ENCODE peak calls at places on chromosomes 4 and X, in four cellular contexts. One of them, this sample, is unnamed.

GRCh38 chrX:148507413-148507812 is 7.0 kb downstream of the AFF2 start:
- DNase-seq in A549: no peak
- DNase-seq in K562: no peak
- DNase-seq in HepG2: no peak
- DNase-seq in this sample: no peak

GRCh38 chr4:81003549-81004240 is 26.8 kb upstream of the BMP3 start:
- DNase-seq in A549: no peak
- DNase-seq in K562: no peak
- DNase-seq in HepG2: no peak
- DNase-seq in this sample: no peak

GRCh38 chrX:11105080-11105479 is 6.1 kb upstream of the HCCS start:
- DNase-seq in A549: peak
- DNase-seq in K562: peak
- DNase-seq in HepG2: no peak
- DNase-seq in this sample: no peak

GRCh38 chrX:13662537-13662841 is 9.5 kb downstream of the TCEANC start:
- DNase-seq in A549: no peak
- DNase-seq in K562: no peak
- DNase-seq in HepG2: no peak
- DNase-seq in this sample: no peak

GRCh38 chrX:124594017-124594651 is 247.8 kb downstream of the SH2D1A start:
- DNase-seq in A549: no peak
- DNase-seq in K562: no peak
- DNase-seq in HepG2: no peak
- DNase-seq in this sample: no peak

GRCh38 chr4:77734928-77735327 is 84.2 kb downstream of the CNOT6L start:
- DNase-seq in A549: no peak
- DNase-seq in K562: peak
- DNase-seq in HepG2: peak
- DNase-seq in this sample: no peak

GRCh38 chrX:68710870-68711576 is 63.6 kb downstream of the STARD8 start:
- DNase-seq in A549: peak
- DNase-seq in K562: peak
- DNase-seq in HepG2: peak
- DNase-seq in this sample: peak

GRCh38 chrX:41421071-41421729 is 25.9 kb upstream of the NYX start:
- DNase-seq in A549: no peak
- DNase-seq in K562: no peak
- DNase-seq in HepG2: no peak
- DNase-seq in this sample: no peak

GRCh38 chr4:101961144-101961543 is 170.6 kb downstream of the BANK1 start:
- DNase-seq in A549: no peak
- DNase-seq in K562: no peak
- DNase-seq in HepG2: no peak
- DNase-seq in this sample: no peak

GRCh38 chr4:44448548-44449443 is at the start of gene KCTD8:
- DNase-seq in A549: peak
- DNase-seq in K562: peak
- DNase-seq in HepG2: peak
- DNase-seq in this sample: peak

GRCh38 chrX:74242484-74243138 is 61.4 kb upstream of the ZCCHC13 start:
- DNase-seq in A549: no peak
- DNase-seq in K562: no peak
- DNase-seq in HepG2: peak
- DNase-seq in this sample: no peak

GRCh38 chrX:9557508-9557907 is 92.7 kb downstream of the TBL1X start:
- DNase-seq in A549: no peak
- DNase-seq in K562: no peak
- DNase-seq in HepG2: peak
- DNase-seq in this sample: no peak

GRCh38 chrX:154444001-154444754 is at the start of gene FAM50A:
- DNase-seq in A549: peak
- DNase-seq in K562: peak
- DNase-seq in HepG2: no peak
- DNase-seq in this sample: peak

GRCh38 chr4:21780158-21780557 is 168.4 kb downstream of the KCNIP4 start:
- DNase-seq in A549: no peak
- DNase-seq in K562: no peak
- DNase-seq in HepG2: no peak
- DNase-seq in this sample: no peak

GRCh38 chrX:70134116-70134477 is 850 bp downstream of the IGBP1 start:
- DNase-seq in A549: no peak
- DNase-seq in K562: peak
- DNase-seq in HepG2: peak
- DNase-seq in this sample: no peak

GRCh38 chr4:25013756-25014737 is 16.7 kb downstream of the LGI2 start:
- DNase-seq in A549: no peak
- DNase-seq in K562: no peak
- DNase-seq in HepG2: no peak
- DNase-seq in this sample: no peak

GRCh38 chr4:9679704-9680478 is 101.5 kb upstream of the DRD5 start:
- DNase-seq in A549: no peak
- DNase-seq in K562: no peak
- DNase-seq in HepG2: no peak
- DNase-seq in this sample: no peak

GRCh38 chr4:81032174-81032551 is 1.7 kb downstream of the BMP3 start:
- DNase-seq in A549: no peak
- DNase-seq in K562: no peak
- DNase-seq in HepG2: no peak
- DNase-seq in this sample: no peak

GRCh38 chr4:168524006-168524405 is 27.2 kb downstream of the PALLD start:
- DNase-seq in A549: no peak
- DNase-seq in K562: no peak
- DNase-seq in HepG2: no peak
- DNase-seq in this sample: no peak

GRCh38 chrX:16222123-16222522 is 54.8 kb downstream of the MAGEB17 start:
- DNase-seq in A549: no peak
- DNase-seq in K562: no peak
- DNase-seq in HepG2: no peak
- DNase-seq in this sample: no peak

GRCh38 chrX:36431819-36432218 is 512.3 kb downstream of the CFAP47 start:
- DNase-seq in A549: peak
- DNase-seq in K562: no peak
- DNase-seq in HepG2: no peak
- DNase-seq in this sample: no peak

GRCh38 chrX:153449306-153450113 is 3.7 kb upstream of the TREX2 start:
- DNase-seq in A549: no peak
- DNase-seq in K562: no peak
- DNase-seq in HepG2: no peak
- DNase-seq in this sample: no peak

GRCh38 chr4:102439835-102440234 is 61.3 kb upstream of the NFKB1 start:
- DNase-seq in A549: peak
- DNase-seq in K562: no peak
- DNase-seq in HepG2: peak
- DNase-seq in this sample: no peak

GRCh38 chr4:61853041-61853440 is 652.9 kb downstream of the ADGRL3 start:
- DNase-seq in A549: no peak
- DNase-seq in K562: no peak
- DNase-seq in HepG2: no peak
- DNase-seq in this sample: peak

GRCh38 chr4:6906046-6906445 is 3.6 kb upstream of the TBC1D14 start:
- DNase-seq in A549: no peak
- DNase-seq in K562: no peak
- DNase-seq in HepG2: no peak
- DNase-seq in this sample: no peak

GRCh38 chrX:9895225-9895912 is 71.8 kb upstream of the CLDN34 start:
- DNase-seq in A549: no peak
- DNase-seq in K562: no peak
- DNase-seq in HepG2: no peak
- DNase-seq in this sample: no peak

GRCh38 chr4:8831221-8832129 is 40.2 kb downstream of the HMX1 start:
- DNase-seq in A549: no peak
- DNase-seq in K562: no peak
- DNase-seq in HepG2: no peak
- DNase-seq in this sample: no peak

GRCh38 chrX:28549839-28550238 is 37.4 kb upstream of the IL1RAPL1 start:
- DNase-seq in A549: no peak
- DNase-seq in K562: no peak
- DNase-seq in HepG2: no peak
- DNase-seq in this sample: peak

GRCh38 chr4:59689149-59689548 is 1511.0 kb upstream of the ADGRL3 start:
- DNase-seq in A549: no peak
- DNase-seq in K562: no peak
- DNase-seq in HepG2: no peak
- DNase-seq in this sample: no peak

GRCh38 chr4:77911842-77912450 is 49.3 kb downstream of the MRPL1 start:
- DNase-seq in A549: no peak
- DNase-seq in K562: no peak
- DNase-seq in HepG2: no peak
- DNase-seq in this sample: no peak

GRCh38 chrX:6363193-6363592 is 134.5 kb upstream of the NLGN4X start:
- DNase-seq in A549: no peak
- DNase-seq in K562: no peak
- DNase-seq in HepG2: no peak
- DNase-seq in this sample: no peak

GRCh38 chrX:23810279-23810678 is 27.3 kb downstream of the SAT1 start:
- DNase-seq in A549: no peak
- DNase-seq in K562: no peak
- DNase-seq in HepG2: no peak
- DNase-seq in this sample: no peak

GRCh38 chr4:107314156-107314555 is 278.0 kb upstream of the DKK2 start:
- DNase-seq in A549: no peak
- DNase-seq in K562: no peak
- DNase-seq in HepG2: no peak
- DNase-seq in this sample: no peak

GRCh38 chr4:121998024-121998423 is 46.2 kb upstream of the TRPC3 start:
- DNase-seq in A549: no peak
- DNase-seq in K562: no peak
- DNase-seq in HepG2: no peak
- DNase-seq in this sample: peak

GRCh38 chr4:147078875-147079658 is 133.4 kb upstream of the TTC29 start:
- DNase-seq in A549: no peak
- DNase-seq in K562: no peak
- DNase-seq in HepG2: no peak
- DNase-seq in this sample: no peak

GRCh38 chr4:93748380-93748779 is 80.2 kb upstream of the ATOH1 start:
- DNase-seq in A549: no peak
- DNase-seq in K562: no peak
- DNase-seq in HepG2: no peak
- DNase-seq in this sample: no peak

DNA sequence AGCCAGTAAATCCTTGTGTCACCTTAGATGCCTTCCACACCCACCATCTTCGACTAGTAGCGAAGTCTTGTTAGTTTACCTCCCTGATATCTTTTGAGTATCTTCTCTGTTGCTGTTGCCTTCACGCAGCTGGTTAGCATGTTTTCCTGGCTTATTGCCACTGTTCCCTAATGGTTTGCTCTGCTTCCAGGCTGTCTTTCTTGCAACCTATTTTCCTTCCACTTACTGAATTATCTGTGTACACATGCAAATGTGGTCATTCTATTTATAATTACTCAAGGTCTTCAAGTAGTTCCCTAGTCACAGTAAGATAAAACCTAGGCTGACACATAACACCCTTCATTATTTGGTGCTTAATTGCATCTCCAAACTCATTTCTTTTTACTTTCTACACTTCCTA is 89.5 kb downstream of the UGT8 start:
- DNase-seq in A549: no peak
- DNase-seq in K562: no peak
- DNase-seq in HepG2: no peak
- DNase-seq in this sample: no peak
- TF ChIP-seq HMGXB4 in A549: no peak
- TF ChIP-seq HMGXB4 in K562: no peak
- TF ChIP-seq HMGXB4 in HepG2: no peak
- TF ChIP-seq HMGXB4 in this sample: no peak

DNA sequence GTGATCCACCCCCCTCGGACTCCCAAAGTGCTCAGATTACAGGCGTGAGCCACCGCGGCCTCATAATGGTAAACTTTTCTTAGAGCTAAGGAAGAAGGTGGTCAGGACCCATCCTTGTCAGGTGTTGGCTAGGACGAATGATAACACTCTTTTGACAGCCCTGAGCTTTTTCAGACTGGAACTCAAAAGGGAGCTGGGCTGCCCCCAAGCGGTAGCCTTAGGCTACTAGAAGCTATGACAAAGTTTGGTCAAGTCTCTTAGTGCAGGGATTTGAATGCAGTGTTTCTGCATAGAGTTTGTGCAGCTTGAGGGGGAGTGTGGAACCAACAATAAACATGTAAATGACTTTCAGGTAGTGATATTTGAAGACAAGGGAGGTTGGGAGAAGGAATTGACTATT is 11.8 kb upstream of the HSD17B10 start:
- DNase-seq in A549: peak
- DNase-seq in K562: peak
- DNase-seq in HepG2: peak
- DNase-seq in this sample: peak
- TF ChIP-seq HMGXB4 in A549: no peak
- TF ChIP-seq HMGXB4 in K562: no peak
- TF ChIP-seq HMGXB4 in HepG2: no peak
- TF ChIP-seq HMGXB4 in this sample: no peak

GRCh38 chr4:150961566-150961965 is 53.5 kb downstream of the LRBA start:
- DNase-seq in A549: no peak
- DNase-seq in K562: no peak
- DNase-seq in HepG2: no peak
- DNase-seq in this sample: no peak

GRCh38 chr4:150964754-150965153 is 50.3 kb downstream of the LRBA start:
- DNase-seq in A549: no peak
- DNase-seq in K562: no peak
- DNase-seq in HepG2: no peak
- DNase-seq in this sample: no peak

GRCh38 chr4:150960818-150961217 is 54.3 kb downstream of the LRBA start:
- DNase-seq in A549: peak
- DNase-seq in K562: peak
- DNase-seq in HepG2: peak
- DNase-seq in this sample: peak

GRCh38 chr4:150962245-150962644 is 52.8 kb downstream of the LRBA start:
- DNase-seq in A549: no peak
- DNase-seq in K562: no peak
- DNase-seq in HepG2: no peak
- DNase-seq in this sample: no peak

DNA sequence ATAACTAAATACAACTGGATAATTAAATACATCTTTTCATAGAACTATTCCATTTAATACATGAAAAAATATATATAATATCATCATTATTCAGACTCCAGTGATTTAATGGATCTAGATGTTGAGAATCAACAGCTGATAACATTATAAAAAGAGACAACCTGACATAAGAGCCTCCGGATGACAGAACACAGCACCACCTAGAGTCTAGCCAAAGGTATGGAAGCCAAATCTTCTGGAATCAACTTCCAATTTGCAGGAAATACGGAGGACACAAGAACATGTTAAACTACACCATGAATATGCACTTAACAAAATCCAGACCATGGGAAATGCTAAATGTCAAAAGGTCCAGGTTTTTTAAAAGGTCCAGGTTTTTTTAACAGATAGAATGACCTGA is 55.0 kb downstream of the LRBA start:
- DNase-seq in A549: peak
- DNase-seq in K562: peak
- DNase-seq in HepG2: peak
- DNase-seq in this sample: no peak
- TF ChIP-seq HMGXB4 in A549: no peak
- TF ChIP-seq HMGXB4 in K562: no peak
- TF ChIP-seq HMGXB4 in HepG2: no peak
- TF ChIP-seq HMGXB4 in this sample: no peak

GRCh38 chr4:47531954-47532321 is 46.9 kb downstream of the ATP10D start:
- DNase-seq in A549: no peak
- DNase-seq in K562: no peak
- DNase-seq in HepG2: no peak
- DNase-seq in this sample: no peak
- TF ChIP-seq HMGXB4 in A549: no peak
- TF ChIP-seq HMGXB4 in K562: no peak
- TF ChIP-seq HMGXB4 in HepG2: no peak
- TF ChIP-seq HMGXB4 in this sample: no peak

GRCh38 chrX:44874481-44875184 is 1.6 kb downstream of the KDM6A start:
- DNase-seq in A549: peak
- DNase-seq in K562: peak
- DNase-seq in HepG2: no peak
- DNase-seq in this sample: no peak
- TF ChIP-seq HMGXB4 in A549: no peak
- TF ChIP-seq HMGXB4 in K562: no peak
- TF ChIP-seq HMGXB4 in HepG2: no peak
- TF ChIP-seq HMGXB4 in this sample: no peak